ENCODE peak calls at places on chromosomes 5 and 9, in eight cellular contexts. T, O, R, I, A, V, C and G are unnamed samples.
A peak's percentile ranks its signal among the peaks of the same experiment; 100 is the strongest.

GRCh38 chr5:105218018-105218417 is 1655.4 kb upstream of the NUDT12 start:
- DNase-seq in T (no peak), O (no peak), R (no peak), I (no peak), A (no peak), V (no peak), C (no peak), G (no peak)

GRCh38 chr5:113029614-113030013 is 53.0 kb downstream of the DCP2 start:
- DNase-seq in T (no peak), O (no peak), R (peak; percentile 42), I (no peak), A (no peak), V (no peak), C (no peak), G (no peak)

GRCh38 chr9:13427587-13427986 is 148.1 kb upstream of the MPDZ start:
- DNase-seq in T (no peak), O (peak; percentile 70), R (peak; percentile 22), I (no peak), A (peak; percentile 15), V (peak; percentile 37), C (peak; percentile 2), G (no peak)

GRCh38 chr9:134784612-134785305 is 95.9 kb upstream of the FCN2 start:
- DNase-seq in T (no peak), O (no peak), R (no peak), I (no peak), A (no peak), V (no peak), C (no peak), G (no peak)

GRCh38 chr9:30478684-30479083 is 1905.8 kb upstream of the ACO1 start:
- DNase-seq in T (no peak), O (no peak), R (no peak), I (no peak), A (no peak), V (no peak), C (no peak), G (no peak)

GRCh38 chr5:110625376-110625999 is 101.0 kb downstream of the TMEM232 start:
- DNase-seq in T (no peak), O (peak; percentile 57), R (peak; percentile 52), I (no peak), A (peak; percentile 70), V (peak; percentile 10), C (no peak), G (no peak)

GRCh38 chr5:147782053-147783028 is at the start of gene JAKMIP2:
- DNase-seq in T (peak; percentile 74), O (peak; percentile 91), R (no peak), I (peak; percentile 5), A (no peak), V (peak; percentile 48), C (peak; percentile 1), G (peak; percentile 63)

GRCh38 chr5:32443145-32443540 is 1.4 kb downstream of the ZFR start:
- DNase-seq in T (no peak), O (peak; percentile 18), R (peak; percentile 44), I (no peak), A (peak; percentile 58), V (peak; percentile 61), C (no peak), G (no peak)

GRCh38 chr9:96236854-96237545 is 65.0 kb downstream of the HSD17B3 start:
- DNase-seq in T (no peak), O (no peak), R (no peak), I (no peak), A (no peak), V (no peak), C (no peak), G (no peak)

GRCh38 chr9:22158983-22159382 is 149.9 kb upstream of the CDKN2B start:
- DNase-seq in T (no peak), O (peak; percentile 35), R (peak; percentile 94), I (no peak), A (no peak), V (no peak), C (no peak), G (no peak)

GRCh38 chr9:99822596-99823391 is 1.1 kb downstream of the NR4A3 start:
- DNase-seq in T (peak; percentile 55), O (peak; percentile 59), R (peak; percentile 59), I (no peak), A (peak; percentile 53), V (peak; percentile 49), C (peak; percentile 52), G (peak; percentile 48)

GRCh38 chr5:78569441-78569840 is 79.1 kb downstream of the LHFPL2 start:
- DNase-seq in T (no peak), O (peak; percentile 73), R (no peak), I (no peak), A (no peak), V (no peak), C (no peak), G (no peak)

GRCh38 chr5:44389410-44389879 is at the start of gene FGF10:
- DNase-seq in T (no peak), O (peak; percentile 48), R (no peak), I (no peak), A (no peak), V (no peak), C (no peak), G (no peak)

GRCh38 chr9:98521141-98521540 is 187.6 kb downstream of the GABBR2 start:
- DNase-seq in T (no peak), O (no peak), R (peak; percentile 90), I (no peak), A (no peak), V (no peak), C (no peak), G (no peak)

GRCh38 chr9:19490269-19490668 is 81.5 kb downstream of the ACER2 start:
- DNase-seq in T (no peak), O (no peak), R (no peak), I (no peak), A (no peak), V (no peak), C (no peak), G (no peak)

GRCh38 chr9:76818271-76818670 is 54.0 kb downstream of the PCA3 start:
- DNase-seq in T (no peak), O (peak; percentile 91), R (peak; percentile 99), I (no peak), A (peak; percentile 96), V (no peak), C (no peak), G (no peak)

GRCh38 chr5:181221792-181222629 is 1.1 kb upstream of the TRIM41 start:
- DNase-seq in T (peak; percentile 100), O (peak; percentile 92), R (peak; percentile 95), I (no peak), A (no peak), V (peak; percentile 97), C (peak; percentile 99), G (peak; percentile 98)

GRCh38 chr9:96148634-96149138 is 153.3 kb downstream of the HSD17B3 start:
- DNase-seq in T (no peak), O (no peak), R (no peak), I (no peak), A (no peak), V (no peak), C (no peak), G (no peak)

GRCh38 chr9:98335666-98336065 is 80.2 kb upstream of the TBC1D2 start:
- DNase-seq in T (no peak), O (no peak), R (no peak), I (no peak), A (no peak), V (no peak), C (no peak), G (no peak)

GRCh38 chr9:82495884-82496777 is 507.6 kb downstream of the SPATA31D1 start:
- DNase-seq in T (no peak), O (no peak), R (no peak), I (no peak), A (no peak), V (no peak), C (no peak), G (no peak)

GRCh38 chr5:151034422-151035379 is 14.3 kb downstream of the GPX3 start:
- DNase-seq in T (no peak), O (no peak), R (no peak), I (no peak), A (no peak), V (no peak), C (no peak), G (no peak)

GRCh38 chr9:88179080-88179521 is 40.8 kb upstream of the SPATA31C2 start:
- DNase-seq in T (no peak), O (no peak), R (no peak), I (no peak), A (no peak), V (no peak), C (no peak), G (no peak)

GRCh38 chr9:34381323-34381722 is 4.6 kb upstream of the MYORG start:
- DNase-seq in T (no peak), O (peak; percentile 13), R (no peak), I (no peak), A (no peak), V (no peak), C (peak; percentile 21), G (no peak)

GRCh38 chr5:116441223-116441622 is 133.4 kb downstream of the SEMA6A start:
- DNase-seq in T (no peak), O (no peak), R (no peak), I (no peak), A (no peak), V (no peak), C (no peak), G (no peak)

GRCh38 chr9:338602-339001 is 123.9 kb downstream of the DOCK8 start:
- DNase-seq in T (no peak), O (no peak), R (no peak), I (no peak), A (no peak), V (no peak), C (no peak), G (no peak)

GRCh38 chr9:97773091-97773490 is 76.0 kb upstream of the XPA start:
- DNase-seq in T (no peak), O (no peak), R (no peak), I (no peak), A (no peak), V (no peak), C (no peak), G (no peak)

GRCh38 chr5:3994635-3995034 is 399.0 kb downstream of the IRX1 start:
- DNase-seq in T (no peak), O (no peak), R (no peak), I (no peak), A (no peak), V (no peak), C (no peak), G (no peak)